ENCODE peak calls at places on chromosome 5, in nine cellular contexts. N is GM12892, W is breast epithelium, Y is prostate gland, A is body of pancreas, H is esophagus muscularis mucosa, R is suprapubic skin, B is tibial nerve, G is NB4. T is an unnamed sample.

GRCh38 chr5:52469835-52470234 is 317.9 kb upstream of the ITGA1 start:
- DNase-seq in N (no peak), W (no peak), Y (no peak), A (no peak), H (no peak), R (no peak), B (no peak), G (peak; percentile 30), T (no peak)

GRCh38 chr5:136768457-136768856 is 403.1 kb upstream of the TRPC7 start:
- DNase-seq in N (no peak), W (no peak), Y (no peak), A (no peak), H (no peak), R (no peak), B (no peak), G (no peak), T (no peak)

GRCh38 chr5:157252741-157253465 is 13.0 kb upstream of the CYFIP2 start:
- DNase-seq in N (no peak), W (no peak), Y (no peak), A (no peak), H (peak; percentile 70), R (no peak), B (no peak), G (no peak), T (no peak)

GRCh38 chr5:119315516-119315949 is 40.3 kb upstream of the TNFAIP8 start:
- DNase-seq in N (peak; percentile 25), W (no peak), Y (no peak), A (no peak), H (no peak), R (no peak), B (no peak), G (peak; percentile 83), T (no peak)

GRCh38 chr5:6510132-6510531 is 61.5 kb downstream of the UBE2QL1 start:
- DNase-seq in N (no peak), W (no peak), Y (no peak), A (no peak), H (no peak), R (no peak), B (no peak), G (peak; percentile 26), T (no peak)

GRCh38 chr5:125446986-125447385 is 700.5 kb upstream of the ZNF608 start:
- DNase-seq in N (no peak), W (no peak), Y (no peak), A (no peak), H (no peak), R (no peak), B (no peak), G (no peak), T (no peak)

GRCh38 chr5:104635216-104635615 is 1072.6 kb upstream of the NUDT12 start:
- DNase-seq in N (no peak), W (no peak), Y (no peak), A (no peak), H (no peak), R (no peak), B (no peak), G (no peak), T (no peak)

GRCh38 chr5:133700251-133700650 is 87.9 kb upstream of the FSTL4 start:
- DNase-seq in N (no peak), W (no peak), Y (no peak), A (no peak), H (peak; percentile 86), R (peak; percentile 17), B (no peak), G (no peak), T (no peak)

GRCh38 chr5:81068063-81068462 is 107.9 kb downstream of the RASGRF2 start:
- DNase-seq in N (no peak), W (no peak), Y (no peak), A (no peak), H (no peak), R (no peak), B (no peak), G (no peak), T (no peak)

GRCh38 chr5:81067406-81067805 is 107.2 kb downstream of the RASGRF2 start:
- DNase-seq in N (no peak), W (no peak), Y (no peak), A (no peak), H (no peak), R (no peak), B (no peak), G (no peak), T (no peak)

GRCh38 chr5:81066102-81066501 is 105.9 kb downstream of the RASGRF2 start:
- DNase-seq in N (no peak), W (no peak), Y (no peak), A (no peak), H (no peak), R (no peak), B (no peak), G (no peak), T (no peak)

GRCh38 chr5:81068635-81069034 is 108.5 kb downstream of the RASGRF2 start:
- DNase-seq in N (no peak), W (no peak), Y (no peak), A (no peak), H (no peak), R (no peak), B (no peak), G (no peak), T (no peak)

DNA sequence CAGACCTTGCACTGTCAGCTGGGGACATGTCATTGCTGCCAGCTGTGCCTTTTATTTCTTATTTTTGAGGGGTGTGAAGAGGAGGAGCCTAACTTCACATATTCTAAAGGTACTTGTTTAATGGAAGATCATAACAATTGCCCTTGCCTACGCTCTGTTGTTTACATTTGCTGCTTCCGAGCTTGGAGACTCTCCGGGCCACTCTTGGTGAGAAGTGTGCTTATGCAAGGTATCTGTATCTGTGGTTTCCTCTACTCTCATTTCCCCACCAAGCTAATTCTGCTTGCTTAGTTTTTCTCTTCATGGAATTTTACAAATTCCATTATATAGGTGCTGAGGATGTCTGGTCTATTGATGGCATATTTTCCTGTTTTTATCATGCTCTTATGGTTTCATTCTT is 105.3 kb downstream of the RASGRF2 start:
- DNase-seq in N (no peak), W (no peak), Y (no peak), A (no peak), H (no peak), R (no peak), B (no peak), G (no peak), T (no peak)
- TF ChIP-seq POLR2A in N (no peak), W (no peak), Y (no peak), A (no peak), H (no peak), R (no peak), B (no peak), G (no peak), T (no peak)

GRCh38 chr5:143403357-143403606 is 204 bp downstream of the NR3C1 start:
- DNase-seq in N (no peak), W (no peak), Y (no peak), A (no peak), H (no peak), R (no peak), B (no peak), G (no peak), T (no peak)

GRCh38 chr5:143401846-143402463 is 1.5 kb downstream of the NR3C1 start:
- DNase-seq in N (no peak), W (no peak), Y (no peak), A (no peak), H (no peak), R (no peak), B (no peak), G (peak; percentile 33), T (no peak)

GRCh38 chr5:143403607-143404415 is at the start of gene NR3C1:
- DNase-seq in N (peak; percentile 50), W (peak; percentile 74), Y (peak; percentile 78), A (peak; percentile 86), H (peak; percentile 94), R (peak; percentile 92), B (peak; percentile 75), G (peak; percentile 92), T (no peak)

GRCh38 chr5:143401253-143401845 is 2.1 kb downstream of the NR3C1 start:
- DNase-seq in N (no peak), W (no peak), Y (no peak), A (no peak), H (no peak), R (no peak), B (no peak), G (no peak), T (no peak)

DNA sequence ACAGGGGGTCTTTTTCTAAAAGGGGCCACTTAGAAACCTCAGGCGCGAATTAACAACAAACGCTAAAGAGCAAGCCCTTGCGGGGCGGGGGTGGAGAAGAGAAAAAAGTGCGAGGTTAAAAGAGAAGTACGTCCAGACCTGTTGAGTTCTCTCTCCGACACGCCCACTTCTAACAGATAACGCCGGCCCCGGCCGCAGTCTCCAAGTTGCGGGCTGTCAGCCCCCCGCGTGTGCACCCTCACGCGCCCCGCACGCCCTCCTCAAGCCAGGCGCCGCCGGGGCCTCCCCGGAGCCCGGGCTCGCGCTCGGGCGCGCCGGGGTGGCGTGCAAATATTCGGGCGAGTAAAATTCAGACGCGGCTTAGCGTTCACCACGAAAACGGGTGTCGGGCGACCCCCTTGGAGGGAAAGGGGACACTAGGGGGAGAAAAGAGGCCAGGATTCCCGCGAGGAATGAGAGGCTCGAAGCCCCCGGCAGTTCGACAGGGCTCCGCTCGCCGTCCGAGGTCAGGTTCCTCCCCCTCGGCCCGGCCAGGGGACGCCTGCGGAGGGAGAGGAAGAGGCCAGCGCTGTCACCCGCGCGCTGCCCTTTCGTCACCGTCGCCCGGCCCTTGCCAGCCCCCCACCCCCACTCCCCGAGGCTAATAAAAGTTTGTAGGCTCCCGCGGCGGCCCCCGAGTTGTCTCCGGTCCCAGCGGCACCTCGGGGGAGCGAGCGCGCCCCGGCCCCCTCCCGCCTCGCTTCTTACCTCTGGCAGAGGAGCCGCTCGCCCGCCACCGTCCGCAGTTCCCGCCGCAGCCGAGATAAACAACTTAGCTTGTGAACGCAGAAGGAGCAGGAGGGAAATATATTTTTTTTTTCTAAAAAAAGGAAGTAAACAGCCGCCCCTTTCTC is 776 bp downstream of the NR3C1 start:
- DNase-seq in N (no peak), W (peak; percentile 54), Y (peak; percentile 58), A (peak; percentile 63), H (peak; percentile 93), R (peak; percentile 85), B (peak; percentile 40), G (peak; percentile 81), T (no peak)
- TF ChIP-seq POLR2A in N (no peak), W (no peak), Y (no peak), A (no peak), H (no peak), R (no peak), B (no peak), G (no peak), T (no peak)

GRCh38 chr5:65624570-65625555 is at the start of the genes SHLD3 and TRAPPC13:
- DNase-seq in N (peak; percentile 32), W (peak; percentile 80), Y (peak; percentile 81), A (peak; percentile 80), H (peak; percentile 95), R (peak; percentile 88), B (peak; percentile 46), G (peak; percentile 87), T (no peak)
- TF ChIP-seq POLR2A in N (peak; percentile 44), W (no peak), Y (no peak), A (peak; percentile 21), H (no peak), R (no peak), B (no peak), G (peak; percentile 14), T (no peak)

DNA sequence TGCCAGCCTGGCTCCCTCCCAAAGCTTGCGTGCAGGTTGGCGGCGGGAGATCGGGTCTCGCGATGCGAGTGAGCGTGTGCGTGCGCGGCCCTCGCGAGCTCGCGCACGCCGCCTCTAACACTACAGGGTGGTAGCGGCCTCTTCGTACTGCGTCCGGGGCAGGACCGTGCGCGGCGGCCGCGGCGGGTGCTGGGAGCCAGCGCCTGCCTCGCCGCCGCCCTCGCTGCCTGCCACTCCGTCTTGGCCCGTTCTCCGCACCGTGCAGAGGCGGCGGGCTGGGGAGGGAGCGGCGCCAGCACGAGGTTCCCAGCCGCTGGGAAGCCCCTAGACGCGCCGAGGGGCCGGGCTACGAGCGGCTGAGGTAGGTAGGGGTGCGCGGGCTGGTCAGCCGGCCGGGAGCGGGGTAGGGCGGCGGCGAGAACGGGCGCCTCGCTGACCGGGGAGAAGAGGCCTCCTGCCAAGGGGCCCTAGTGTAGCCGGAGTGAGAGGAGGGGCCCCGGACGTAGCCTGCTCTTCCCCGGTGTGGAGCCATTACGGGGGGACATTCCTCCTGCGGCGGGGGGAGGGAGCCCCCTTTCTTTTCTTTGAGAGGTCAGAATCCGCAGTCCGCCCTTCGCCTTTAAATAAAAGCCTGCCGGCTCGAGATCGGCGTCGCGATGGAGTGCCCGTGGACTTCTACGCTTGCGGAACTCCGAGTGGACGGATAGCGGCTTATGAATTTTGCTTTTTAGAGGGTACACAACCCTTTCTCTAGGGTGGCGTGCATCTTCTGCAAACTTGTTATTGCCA is at the start of gene C5orf24:
- DNase-seq in N (peak; percentile 82), W (peak; percentile 90), Y (peak; percentile 91), A (peak; percentile 96), H (peak; percentile 96), R (peak; percentile 96), B (peak; percentile 89), G (peak; percentile 96), T (no peak)
- TF ChIP-seq POLR2A in N (peak; percentile 98), W (peak; percentile 36), Y (peak; percentile 94), A (peak; percentile 94), H (peak; percentile 74), R (peak; percentile 51), B (peak; percentile 96), G (peak; percentile 95), T (no peak)

T was measured in vagina.